ENCODE peak calls at places on chromosomes 5 and 9, in five cellular contexts. D, Y, W, I and E are unnamed samples. For H3K4me1, the result is how much of the 10 kb centered on the place peaks cover.

GRCh38 chr5:62343428-62343827 is 37.4 kb downstream of the KIF2A start:
- DNase-seq in D (no peak), W (no peak), I (no peak), Y (no peak), E (peak)

GRCh38 chr9:128628471-128629048 is 28.1 kb downstream of the DYNC2I2 start:
- DNase-seq in Y (peak), I (no peak), D (no peak), W (peak), E (no peak)

GRCh38 chr5:159459951-159460538 is 129.8 kb upstream of the IL12B start:
- DNase-seq in D (no peak), W (peak), I (no peak), Y (no peak), E (no peak)

GRCh38 chr5:133818869-133819600 is 149.4 kb downstream of the C5orf15 start:
- DNase-seq in D (peak), Y (no peak), W (no peak), I (no peak), E (no peak)

GRCh38 chr5:1185652-1186350 is 15.6 kb upstream of the SLC6A19 start:
- DNase-seq in I (no peak), W (no peak), D (no peak), Y (no peak), E (no peak)

GRCh38 chr9:84856181-84856632 is 186.7 kb downstream of the NTRK2 start:
- DNase-seq in I (no peak), D (no peak), W (no peak), Y (no peak), E (no peak)

GRCh38 chr9:34079181-34079580 is 30.5 kb upstream of the UBAP2 start:
- DNase-seq in W (no peak), D (no peak), I (no peak), Y (no peak), E (peak)

GRCh38 chr5:173265433-173265832 is 30.4 kb upstream of the NKX2-5 start:
- DNase-seq in D (no peak), I (no peak), Y (no peak), W (peak), E (no peak)

GRCh38 chr5:173691931-173692330 is 75.5 kb upstream of the BOD1 start:
- DNase-seq in I (no peak), Y (no peak), D (no peak), W (no peak), E (no peak)

GRCh38 chr5:79705632-79706031 is 16.0 kb downstream of the CMYA5 start:
- DNase-seq in Y (no peak), D (no peak), I (no peak), W (no peak), E (no peak)

GRCh38 chr5:176368726-176369125 is 3.4 kb downstream of the ARL10 start:
- DNase-seq in W (no peak), I (no peak), Y (no peak), D (no peak), E (no peak)

DNA sequence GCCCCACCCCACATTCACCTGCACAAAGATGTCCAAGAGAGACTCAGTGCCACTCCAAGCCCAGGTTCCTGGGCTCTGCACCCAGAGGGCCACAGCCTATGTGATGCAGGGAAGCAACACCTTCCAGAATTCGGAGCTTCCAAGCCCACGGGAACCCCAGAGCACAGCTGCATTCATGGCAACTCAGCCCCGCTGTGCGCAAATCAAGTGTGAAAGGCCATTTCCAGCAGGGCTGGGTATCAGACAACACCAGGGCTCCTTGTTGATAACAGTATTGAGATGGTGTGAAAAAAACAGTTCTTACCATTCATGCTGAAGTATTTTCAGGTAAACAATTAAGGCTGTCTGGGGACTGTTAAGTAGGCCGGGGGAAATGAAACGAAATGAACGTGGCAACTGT is 10.1 kb downstream of the ROR2 start:
- DNase-seq in I (no peak), D (no peak), W (no peak), Y (no peak), E (no peak)
- H3K4me1 ChIP-seq in I (under half), D (under half), W (under half), Y (under half), E (under half)

GRCh38 chr9:131697908-131698714 is 41.8 kb downstream of the RAPGEF1 start:
- DNase-seq in D (no peak), W (no peak), I (no peak), Y (no peak), E (no peak)
- H3K27ac ChIP-seq in D (peak), W (peak), I (no peak), Y (peak), E (no peak)

DNA sequence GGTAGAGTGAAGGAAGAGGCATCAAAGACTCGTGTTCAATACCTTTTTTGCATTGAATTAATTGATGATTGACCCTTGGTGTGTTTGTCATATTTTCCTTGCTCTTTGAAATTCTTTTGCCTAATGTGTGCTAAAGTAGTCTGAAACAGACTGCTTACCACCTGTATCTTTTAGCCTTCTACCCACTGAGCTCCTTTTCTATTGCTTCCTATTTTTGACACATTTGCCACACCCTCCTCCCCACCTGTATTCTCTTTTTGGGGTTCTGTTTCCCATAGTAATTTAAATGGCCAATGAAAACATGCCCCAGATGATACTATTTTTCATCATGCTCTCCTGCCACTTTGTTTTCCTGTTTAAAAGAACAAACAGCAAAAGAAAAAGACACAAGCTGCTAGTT is 78.5 kb downstream of the ZCCHC7 start:
- DNase-seq in Y (no peak), I (no peak), D (no peak), W (no peak), E (no peak)
- H3K4me1 ChIP-seq in Y (under half), I (under half), D (under half), W (under half), E (under half)

GRCh38 chr9:91035825-91036208 is 234.2 kb downstream of the SYK start:
- DNase-seq in W (no peak), I (no peak), Y (no peak), D (no peak), E (no peak)
- H3K27ac ChIP-seq in W (no peak), I (no peak), Y (no peak), D (no peak), E (no peak)